ENCODE peak calls at places on chromosomes 2 and 18, in five cellular contexts. B is PC-9, Y is IMR-90, N is neural progenitor cell, I is fibroblast of pulmonary artery. C is an unnamed sample.

GRCh38 chr2:137983581-137983980 is 19.3 kb downstream of the HNMT start:
- DNase-seq in B (no peak), Y (no peak), N (no peak), I (no peak), C (no peak)

GRCh38 chr18:41872206-41872605 is 82.8 kb upstream of the PIK3C3 start:
- DNase-seq in B (no peak), Y (no peak), N (no peak), I (no peak), C (no peak)

GRCh38 chr2:160389875-160390274 is 103.7 kb downstream of the RBMS1 start:
- DNase-seq in B (no peak), Y (peak), N (no peak), I (peak), C (peak)

GRCh38 chr2:179612108-179612507 is 249.3 kb downstream of the ZNF385B start:
- DNase-seq in B (no peak), Y (peak), N (no peak), I (peak), C (peak)

GRCh38 chr2:14944562-14945346 is 312.2 kb downstream of the LRATD1 start:
- DNase-seq in B (no peak), Y (peak), N (peak), I (peak), C (no peak)

GRCh38 chr2:64613276-64613675 is 40.4 kb downstream of the SERTAD2 start:
- DNase-seq in B (no peak), Y (no peak), N (no peak), I (peak), C (peak)

GRCh38 chr2:160472839-160473251 is 20.8 kb downstream of the RBMS1 start:
- DNase-seq in B (no peak), Y (peak), N (peak), I (no peak), C (no peak)

GRCh38 chr2:183242937-183243336 is 118.7 kb downstream of the NUP35 start:
- DNase-seq in B (no peak), Y (peak), N (no peak), I (peak), C (peak)

GRCh38 chr2:159737292-159737916 is 25.1 kb downstream of the MARCHF7 start:
- DNase-seq in B (no peak), Y (no peak), N (no peak), I (no peak), C (peak)

GRCh38 chr2:206981089-206981674 is 41.9 kb downstream of the CPO start:
- DNase-seq in B (no peak), Y (no peak), N (no peak), I (no peak), C (no peak)

GRCh38 chr2:157853211-157853610 is 22.9 kb downstream of the ACVR1 start:
- DNase-seq in B (no peak), Y (no peak), N (no peak), I (no peak), C (no peak)

GRCh38 chr2:118841828-118842461 is 5.5 kb downstream of the EN1 start:
- DNase-seq in B (no peak), Y (no peak), N (peak), I (no peak), C (no peak)

GRCh38 chr2:43758738-43759137 is 15.1 kb upstream of the DYNC2LI1 start:
- DNase-seq in B (no peak), Y (no peak), N (no peak), I (peak), C (peak)

GRCh38 chr2:80238692-80239469 is 65.7 kb downstream of the LRRTM1 start:
- DNase-seq in B (peak), Y (peak), N (peak), I (peak), C (peak)

GRCh38 chr2:85886585-85886984 is 2.2 kb downstream of the ST3GAL5 start:
- DNase-seq in B (no peak), Y (peak), N (no peak), I (peak), C (peak)

GRCh38 chr2:164363646-164364045 is 257.6 kb downstream of the GRB14 start:
- DNase-seq in B (no peak), Y (no peak), N (no peak), I (no peak), C (no peak)

GRCh38 chr2:164371916-164372315 is 249.4 kb downstream of the GRB14 start:
- DNase-seq in B (no peak), Y (no peak), N (no peak), I (no peak), C (no peak)

DNA sequence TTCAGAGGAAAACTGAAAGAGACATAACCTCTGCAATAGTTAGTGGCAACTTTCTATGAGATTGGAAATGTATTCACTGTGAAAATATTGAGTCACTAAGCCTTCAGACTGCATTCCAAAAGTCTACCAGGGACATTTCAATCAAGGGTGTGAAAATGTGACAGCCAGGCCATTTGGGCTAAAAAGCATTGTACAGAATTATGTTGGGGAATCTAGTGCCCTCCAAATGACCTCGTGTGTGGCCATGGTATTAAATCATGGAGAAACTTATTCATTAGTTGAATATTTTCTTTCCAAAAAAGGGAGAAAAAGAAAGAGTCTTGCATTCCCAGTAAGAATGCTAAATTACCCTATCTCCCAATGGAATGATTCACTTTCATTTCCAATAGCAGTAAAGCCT is 251.9 kb downstream of the GRB14 start:
- DNase-seq in B (no peak), Y (no peak), N (no peak), I (no peak), C (no peak)
- H3K4me3 ChIP-seq in B (no peak), Y (no peak), N (no peak), I (no peak), C (no peak)

GRCh38 chr2:174248187-174248997 is at the start of gene OLA1:
- DNase-seq in B (peak), Y (peak), N (peak), I (peak), C (peak)

GRCh38 chr2:174247474-174248186 is 702 bp downstream of the OLA1 start:
- DNase-seq in B (no peak), Y (peak), N (no peak), I (peak), C (no peak)

GRCh38 chr2:174245065-174245464 is 3.3 kb downstream of the OLA1 start:
- DNase-seq in B (no peak), Y (no peak), N (no peak), I (no peak), C (no peak)

GRCh38 chr2:174248998-174249592 is 763 bp upstream of the OLA1 start:
- DNase-seq in B (no peak), Y (no peak), N (no peak), I (no peak), C (no peak)

DNA sequence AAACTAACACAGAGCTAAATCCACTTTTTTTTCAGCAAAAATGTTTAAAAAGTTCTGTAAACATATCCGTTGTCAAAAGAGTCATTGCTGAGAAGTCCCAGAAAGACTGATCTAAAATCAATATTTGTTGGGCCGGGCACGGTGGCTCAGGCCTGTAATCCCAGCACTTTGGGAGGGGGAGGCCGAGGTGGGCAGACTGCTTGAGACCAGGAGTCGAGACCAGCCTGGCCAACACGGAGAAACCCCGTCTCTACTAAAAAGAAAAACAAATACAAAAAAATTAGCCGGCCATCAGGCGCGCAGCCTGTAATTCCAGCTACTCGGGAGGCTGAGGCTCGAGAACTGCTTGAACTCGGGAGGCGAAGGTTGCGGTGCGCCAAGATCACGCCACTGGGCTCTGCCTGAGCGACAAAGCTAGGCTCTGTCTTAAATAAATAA is 1.4 kb downstream of the OLA1 start:
- DNase-seq in B (no peak), Y (no peak), N (no peak), I (no peak), C (no peak)
- H3K4me3 ChIP-seq in B (peak), Y (no peak), N (peak), I (peak), C (no peak)

GRCh38 chr2:154974041-154974440 is 275.5 kb downstream of the KCNJ3 start:
- DNase-seq in B (no peak), Y (no peak), N (no peak), I (no peak), C (no peak)
- H3K4me3 ChIP-seq in B (no peak), Y (no peak), N (no peak), I (no peak), C (no peak)

GRCh38 chr2:222301296-222301997 is 2.6 kb upstream of the PAX3 start:
- DNase-seq in B (no peak), Y (no peak), N (peak), I (no peak), C (no peak)

GRCh38 chr2:222302178-222303018 is 3.6 kb upstream of the PAX3 start:
- DNase-seq in B (no peak), Y (no peak), N (peak), I (no peak), C (no peak)

GRCh38 chr2:222303828-222304736 is 5.3 kb upstream of the PAX3 start:
- DNase-seq in B (no peak), Y (no peak), N (peak), I (no peak), C (no peak)

GRCh38 chr2:222304737-222305509 is 6.1 kb upstream of the PAX3 start:
- DNase-seq in B (no peak), Y (no peak), N (peak), I (no peak), C (no peak)

DNA sequence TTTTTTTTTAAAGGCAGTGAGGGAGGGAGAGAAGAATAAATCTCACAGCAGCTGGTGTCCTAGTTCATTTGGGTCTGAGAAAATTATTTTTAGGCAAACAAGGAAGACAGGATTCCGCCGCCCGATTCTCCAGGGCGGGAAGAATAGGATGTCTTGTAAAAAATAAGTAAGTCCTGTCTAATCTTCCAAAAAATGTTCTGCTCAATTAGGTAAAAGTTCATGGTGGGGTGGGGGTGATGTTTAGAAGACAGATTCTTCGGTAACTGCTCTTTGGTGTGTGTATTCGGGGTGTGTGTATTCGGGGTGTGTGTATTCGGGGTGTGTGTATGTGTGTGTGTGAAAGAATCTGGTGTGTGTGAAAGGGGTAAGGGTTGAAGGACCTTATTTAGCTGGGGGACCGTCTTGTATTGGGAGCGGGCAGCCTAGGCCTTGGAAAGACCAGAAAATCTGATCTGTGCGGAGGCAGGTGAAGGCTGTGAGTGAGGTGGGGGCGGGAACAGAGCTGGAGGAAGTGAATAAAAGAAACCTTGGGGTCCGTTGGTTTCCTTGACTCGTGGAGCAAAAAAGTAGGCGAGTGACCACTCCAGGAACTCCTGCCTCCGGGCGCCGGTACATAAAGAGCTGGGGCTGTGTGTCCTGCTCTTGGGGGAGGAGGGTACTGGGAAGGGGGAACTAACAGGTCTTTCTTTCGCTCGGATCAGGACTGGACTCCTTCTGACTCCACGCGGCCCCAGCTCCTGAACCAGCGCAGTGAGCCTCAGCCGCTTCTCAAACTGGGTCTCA is 4.4 kb upstream of the PAX3 start:
- DNase-seq in B (no peak), Y (no peak), N (peak), I (no peak), C (no peak)
- H3K4me3 ChIP-seq in B (no peak), Y (no peak), N (no peak), I (no peak), C (no peak)

GRCh38 chr2:166573393-166573792 is 79.3 kb upstream of the SCN7A start:
- DNase-seq in B (no peak), Y (peak), N (peak), I (peak), C (peak)
- H3K4me3 ChIP-seq in B (no peak), Y (no peak), N (peak), I (no peak), C (no peak)

GRCh38 chr2:225841314-225841713 is 441.8 kb downstream of the NYAP2 start:
- DNase-seq in B (no peak), Y (no peak), N (no peak), I (no peak), C (no peak)

GRCh38 chr2:225842939-225843338 is 443.4 kb downstream of the NYAP2 start:
- DNase-seq in B (no peak), Y (peak), N (no peak), I (peak), C (peak)
- H3K4me3 ChIP-seq in B (no peak), Y (no peak), N (no peak), I (no peak), C (no peak)

GRCh38 chr2:239296020-239296932 is 104.5 kb downstream of the HDAC4 start:
- DNase-seq in B (no peak), Y (no peak), N (no peak), I (no peak), C (no peak)

GRCh38 chr2:239297142-239298125 is 103.4 kb downstream of the HDAC4 start:
- DNase-seq in B (no peak), Y (no peak), N (no peak), I (no peak), C (no peak)

GRCh38 chr2:239293450-239294430 is 107.1 kb downstream of the HDAC4 start:
- DNase-seq in B (no peak), Y (no peak), N (peak), I (no peak), C (no peak)

GRCh38 chr2:239294571-239295054 is 106.2 kb downstream of the HDAC4 start:
- DNase-seq in B (no peak), Y (no peak), N (no peak), I (no peak), C (no peak)

GRCh38 chr2:239295377-239296019 is 105.3 kb downstream of the HDAC4 start:
- DNase-seq in B (no peak), Y (no peak), N (peak), I (no peak), C (no peak)
- H3K4me3 ChIP-seq in B (no peak), Y (no peak), N (no peak), I (no peak), C (no peak)

GRCh38 chr2:241509408-241509784 is 1.0 kb upstream of the STK25 start:
- DNase-seq in B (no peak), Y (no peak), N (no peak), I (no peak), C (no peak)
- H3K4me3 ChIP-seq in B (peak), Y (peak), N (peak), I (peak), C (peak)

C was measured in cardiac fibroblast.